ENCODE peak calls at places on chromosomes 4 and X, in seven cellular contexts. H is activated effector memory CD4-positive, alpha-beta T cell treated with Interleukin-2 at 50 U/mL for 16 hours; Q is gastrocnemius medialis; W is tibial artery; E is ACHN; L is HT1080; S is A549. R is an unnamed sample.

GRCh38 chrX:152405561-152405960 is 45.6 kb downstream of the GABRA3 start:
- DNase-seq in H (no peak), Q (no peak), W (no peak), E (no peak), L (peak), S (no peak), R (no peak)

GRCh38 chrX:114999906-115000305 is 17.5 kb downstream of the IL13RA2 start:
- DNase-seq in H (no peak), Q (no peak), W (no peak), E (no peak), L (peak), S (no peak), R (no peak)

GRCh38 chrX:7215842-7216241 is 67.9 kb upstream of the PUDP start:
- DNase-seq in H (no peak), Q (no peak), W (no peak), E (no peak), L (peak), S (no peak), R (no peak)

GRCh38 chrX:56564182-56564885 is 907 bp downstream of the UBQLN2 start:
- DNase-seq in H (peak), Q (peak), W (no peak), E (peak), L (peak), S (no peak), R (no peak)

GRCh38 chr4:122700178-122700725 is 32.3 kb upstream of the BBS12 start:
- DNase-seq in H (no peak), Q (peak), W (no peak), E (peak), L (peak), S (no peak), R (no peak)

GRCh38 chrX:22652596-22652995 is 347.2 kb upstream of the DDX53 start:
- DNase-seq in H (no peak), Q (no peak), W (no peak), E (peak), L (no peak), S (no peak), R (no peak)

GRCh38 chrX:137194164-137194563 is 160.4 kb upstream of the GPR101 start:
- DNase-seq in H (no peak), Q (no peak), W (no peak), E (peak), L (peak), S (peak), R (no peak)

GRCh38 chr4:151219938-151220337 is 57.0 kb upstream of the PRSS48 start:
- DNase-seq in H (no peak), Q (no peak), W (no peak), E (no peak), L (no peak), S (no peak), R (no peak)